ENCODE peak calls at places on chromosomes 2 and 18, in four cellular contexts. One of them, this sample, is unnamed.

GRCh38 chr2:139790807-139791206 is 1010.6 kb upstream of the NXPH2 start:
- DNase-seq in AG04449: no peak
- DNase-seq in AG04450: no peak
- DNase-seq in endothelial cell: no peak
- DNase-seq in this sample: no peak

GRCh38 chr2:1645761-1646476 is 98.4 kb downstream of the PXDN start:
- DNase-seq in AG04449: no peak
- DNase-seq in AG04450: no peak
- DNase-seq in endothelial cell: no peak
- DNase-seq in this sample: no peak

GRCh38 chr2:28915939-28916338 is 21.5 kb downstream of the WDR43 start:
- DNase-seq in AG04449: no peak
- DNase-seq in AG04450: no peak
- DNase-seq in endothelial cell: no peak
- DNase-seq in this sample: no peak

GRCh38 chr2:172448544-172449267 is 21.3 kb downstream of the ITGA6 start:
- DNase-seq in AG04449: no peak
- DNase-seq in AG04450: no peak
- DNase-seq in endothelial cell: no peak
- DNase-seq in this sample: no peak

GRCh38 chr2:25651782-25652455 is 21.5 kb downstream of the DTNB start:
- DNase-seq in AG04449: no peak
- DNase-seq in AG04450: no peak
- DNase-seq in endothelial cell: no peak
- DNase-seq in this sample: no peak

GRCh38 chr2:173938700-173939384 is 26.3 kb downstream of the SP3 start:
- DNase-seq in AG04449: no peak
- DNase-seq in AG04450: no peak
- DNase-seq in endothelial cell: no peak
- DNase-seq in this sample: no peak

GRCh38 chr2:20411361-20411894 is 35.4 kb upstream of the RHOB start:
- DNase-seq in AG04449: no peak
- DNase-seq in AG04450: peak
- DNase-seq in endothelial cell: peak
- DNase-seq in this sample: peak

GRCh38 chr18:76491801-76492668 is 3.0 kb downstream of the ZNF516 start:
- DNase-seq in AG04449: no peak
- DNase-seq in AG04450: no peak
- DNase-seq in endothelial cell: peak
- DNase-seq in this sample: no peak

GRCh38 chr2:180753809-180754761 is 226.3 kb upstream of the UBE2E3 start:
- DNase-seq in AG04449: peak
- DNase-seq in AG04450: peak
- DNase-seq in endothelial cell: no peak
- DNase-seq in this sample: no peak

GRCh38 chr2:27860111-27860510 is 30.1 kb downstream of the RBKS start:
- DNase-seq in AG04449: peak
- DNase-seq in AG04450: peak
- DNase-seq in endothelial cell: no peak
- DNase-seq in this sample: peak

GRCh38 chr18:69031571-69032451 is 233.9 kb downstream of the CCDC102B start:
- DNase-seq in AG04449: no peak
- DNase-seq in AG04450: no peak
- DNase-seq in endothelial cell: no peak
- DNase-seq in this sample: no peak

GRCh38 chr2:41928593-41928992 is 119.2 kb upstream of the PKDCC start:
- DNase-seq in AG04449: no peak
- DNase-seq in AG04450: no peak
- DNase-seq in endothelial cell: no peak
- DNase-seq in this sample: peak

GRCh38 chr2:113219889-113220641 is 46.3 kb downstream of the PSD4 start:
- DNase-seq in AG04449: no peak
- DNase-seq in AG04450: no peak
- DNase-seq in endothelial cell: no peak
- DNase-seq in this sample: no peak

GRCh38 chr2:238727585-238728321 is 120.1 kb upstream of the TWIST2 start:
- DNase-seq in AG04449: peak
- DNase-seq in AG04450: peak
- DNase-seq in endothelial cell: no peak
- DNase-seq in this sample: peak

This sample was measured in AG09309.